ENCODE peak calls at places on chromosomes 5 and 9, in seven cellular contexts. I is NCI-H1092 treated with DMSO at 0.1 percent for 48 hours; M is GM18507; F is activated naive CD4-positive, alpha-beta T cell; A is right cardiac atrium; Q is NCI-H774; J is NCI-H146. N is an unnamed sample.

GRCh38 chr5:162209005-162209605 is 141.5 kb downstream of the GABRG2 start:
- DNase-seq in A (no peak), Q (peak), F (no peak), M (no peak), I (no peak), J (peak), N (no peak)

GRCh38 chr9:131382850-131383729 is 10.8 kb upstream of the PRRC2B start:
- DNase-seq in I (peak), Q (peak), F (no peak), M (no peak), A (peak), J (peak), N (no peak)

GRCh38 chr9:136882109-136882946 is 4.0 kb upstream of the TRAF2 start:
- DNase-seq in M (peak), A (peak), J (no peak), Q (no peak), F (peak), I (no peak), N (no peak)

GRCh38 chr9:35954942-35955546 is 2.9 kb downstream of the OR2S2 start:
- DNase-seq in F (no peak), A (peak), I (peak), Q (peak), J (peak), M (peak), N (no peak)

GRCh38 chr9:5628183-5628529 is 751 bp upstream of the RIC1 start:
- DNase-seq in A (no peak), Q (no peak), I (no peak), M (no peak), J (peak), F (no peak), N (no peak)

GRCh38 chr5:122311400-122311887 is 593 bp upstream of the SNCAIP start:
- DNase-seq in I (peak), Q (no peak), M (no peak), J (peak), F (no peak), A (peak), N (no peak)

GRCh38 chr5:124596595-124597388 is 149.6 kb downstream of the ZNF608 start:
- DNase-seq in M (no peak), A (no peak), Q (no peak), F (no peak), I (no peak), J (peak), N (no peak)

GRCh38 chr5:82421119-82421518 is 143.0 kb upstream of the RPS23 start:
- DNase-seq in I (no peak), Q (no peak), J (no peak), M (no peak), F (no peak), A (no peak), N (no peak)

GRCh38 chr5:107542831-107543231 is 127.9 kb downstream of the EFNA5 start:
- DNase-seq in Q (no peak), F (no peak), I (peak), J (no peak), M (no peak), A (peak), N (peak)

GRCh38 chr5:143314664-143315063 is 88.8 kb downstream of the NR3C1 start:
- DNase-seq in M (no peak), J (no peak), A (no peak), I (no peak), F (no peak), Q (no peak), N (no peak)

GRCh38 chr9:112486221-112487007 is at the start of gene KIAA1958:
- DNase-seq in F (peak), J (peak), Q (peak), A (peak), M (peak), I (peak), N (peak)

GRCh38 chr5:107476783-107477182 is 194.0 kb downstream of the EFNA5 start:
- DNase-seq in M (no peak), Q (peak), J (peak), I (no peak), A (peak), F (no peak), N (no peak)

GRCh38 chr9:3868466-3868865 is 342.7 kb upstream of the RFX3 start:
- DNase-seq in Q (no peak), M (no peak), F (no peak), A (no peak), I (no peak), J (no peak), N (no peak)

GRCh38 chr5:102663771-102664530 is 91.2 kb upstream of the PAM start:
- DNase-seq in M (no peak), Q (no peak), J (no peak), F (no peak), A (no peak), I (no peak), N (no peak)

GRCh38 chr9:96122756-96123155 is 179.2 kb downstream of the HSD17B3 start:
- DNase-seq in A (no peak), I (no peak), M (no peak), F (no peak), J (no peak), Q (no peak), N (no peak)

GRCh38 chr9:14349818-14350333 is 35.9 kb upstream of the NFIB start:
- DNase-seq in J (no peak), M (no peak), A (peak), F (no peak), I (no peak), Q (no peak), N (no peak)

N was measured in Right ventricle myocardium inferior.